ENCODE peak calls at places on chromosome 10, in nine cellular contexts. L, C, P, E, B, I, O, F and M are unnamed samples.

GRCh38 chr10:127195571-127196226 is 692 bp downstream of the INSYN2A start:
- DNase-seq in L (no peak), C (no peak), P (no peak), E (no peak), B (no peak), I (peak; percentile 15), O (no peak), F (no peak), M (no peak)

GRCh38 chr10:52279546-52279945 is 34.5 kb upstream of the DKK1 start:
- DNase-seq in L (no peak), C (no peak), P (no peak), E (no peak), B (no peak), I (no peak), O (no peak), F (no peak), M (no peak)

GRCh38 chr10:50432206-50432605 is 180.9 kb upstream of the ASAH2 start:
- DNase-seq in L (no peak), C (no peak), P (no peak), E (no peak), B (no peak), I (no peak), O (no peak), F (no peak), M (no peak)

GRCh38 chr10:120456143-120456625 is 843 bp upstream of the PLPP4 start:
- DNase-seq in L (no peak), C (no peak), P (no peak), E (no peak), B (no peak), I (no peak), O (no peak), F (no peak), M (no peak)

GRCh38 chr10:110081914-110082313 is 74.1 kb downstream of the ADD3 start:
- DNase-seq in L (no peak), C (no peak), P (no peak), E (no peak), B (no peak), I (no peak), O (no peak), F (no peak), M (no peak)

GRCh38 chr10:73858013-73858708 is 16.2 kb downstream of the CAMK2G start:
- DNase-seq in L (no peak), C (no peak), P (no peak), E (no peak), B (no peak), I (no peak), O (no peak), F (no peak), M (no peak)

GRCh38 chr10:51770719-51771118 is 71.3 kb upstream of the CSTF2T start:
- DNase-seq in L (no peak), C (no peak), P (no peak), E (no peak), B (no peak), I (no peak), O (no peak), F (no peak), M (no peak)

GRCh38 chr10:78515037-78515872 is 481.6 kb downstream of the RPS24 start:
- DNase-seq in L (no peak), C (peak; percentile 33), P (no peak), E (no peak), B (no peak), I (no peak), O (no peak), F (no peak), M (peak; percentile 23)

GRCh38 chr10:81127931-81128330 is 590.2 kb downstream of the SH2D4B start:
- DNase-seq in L (no peak), C (no peak), P (no peak), E (no peak), B (no peak), I (no peak), O (no peak), F (no peak), M (no peak)

GRCh38 chr10:110076559-110077318 is 69.0 kb downstream of the ADD3 start:
- DNase-seq in L (peak; percentile 56), C (no peak), P (peak; percentile 25), E (no peak), B (no peak), I (no peak), O (peak; percentile 51), F (no peak), M (no peak)

GRCh38 chr10:75593690-75594556 is 162.5 kb downstream of the LRMDA start:
- DNase-seq in L (no peak), C (no peak), P (peak; percentile 43), E (no peak), B (no peak), I (peak; percentile 73), O (no peak), F (no peak), M (no peak)

GRCh38 chr10:96833220-96834001 is 1.3 kb downstream of the LCOR start:
- DNase-seq in L (peak; percentile 40), C (peak; percentile 64), P (no peak), E (no peak), B (no peak), I (peak; percentile 29), O (peak; percentile 37), F (no peak), M (peak; percentile 49)

GRCh38 chr10:23974886-23975830 is 233.8 kb upstream of the KIAA1217 start:
- DNase-seq in L (no peak), C (no peak), P (no peak), E (no peak), B (no peak), I (no peak), O (no peak), F (no peak), M (no peak)

GRCh38 chr10:90930971-90931841 is 10.3 kb upstream of the ANKRD1 start:
- DNase-seq in L (no peak), C (no peak), P (no peak), E (no peak), B (no peak), I (peak; percentile 19), O (no peak), F (peak; percentile 85), M (no peak)

GRCh38 chr10:5168897-5169296 is 16.1 kb downstream of the AKR1C8 start:
- DNase-seq in L (no peak), C (no peak), P (no peak), E (no peak), B (no peak), I (no peak), O (no peak), F (no peak), M (no peak)

GRCh38 chr10:3043512-3044368 is 23.6 kb upstream of the PFKP start:
- DNase-seq in L (peak; percentile 83), C (peak; percentile 72), P (peak; percentile 78), E (peak; percentile 29), B (peak; percentile 48), I (peak; percentile 64), O (peak; percentile 72), F (peak; percentile 47), M (no peak)

GRCh38 chr10:121781101-121781500 is 146.7 kb downstream of the ATE1 start:
- DNase-seq in L (no peak), C (no peak), P (no peak), E (no peak), B (no peak), I (no peak), O (no peak), F (no peak), M (no peak)

GRCh38 chr10:95425592-95426465 is 135.0 kb upstream of the PDLIM1 start:
- DNase-seq in L (no peak), C (no peak), P (no peak), E (no peak), B (no peak), I (no peak), O (no peak), F (no peak), M (no peak)

GRCh38 chr10:62231371-62231770 is 37.3 kb downstream of the RTKN2 start:
- DNase-seq in L (no peak), C (no peak), P (no peak), E (no peak), B (no peak), I (no peak), O (no peak), F (no peak), M (no peak)

GRCh38 chr10:7891634-7892033 is 73.3 kb downstream of the TAF3 start:
- DNase-seq in L (no peak), C (no peak), P (no peak), E (no peak), B (no peak), I (no peak), O (no peak), F (no peak), M (no peak)